ENCODE peak calls at places on chromosomes 13 and 19, in nine cellular contexts. Z is AG04450; Y is mesendoderm; B is cardiac muscle cell; G is mucosa of descending colon; F is tibial artery; C is CD8-positive, alpha-beta T cell; J is fibroblast of mammary gland; U is fibroblast of the aortic adventitia. O is an unnamed sample.

GRCh38 chr13:110860986-110861385 is 53.9 kb downstream of the ANKRD10 start:
- DNase-seq in Z (no peak), U (no peak), F (no peak), B (no peak), C (no peak), G (no peak), J (no peak), Y (no peak), O (no peak)

GRCh38 chr19:45999653-46000121 is 4.4 kb downstream of the CCDC61 start:
- DNase-seq in G (no peak), U (peak; percentile 33), F (no peak), Y (peak; percentile 83), B (no peak), Z (no peak), C (no peak), J (peak; percentile 51), O (no peak)

GRCh38 chr19:18044825-18045304 is 36.9 kb downstream of the ARRDC2 start:
- DNase-seq in F (peak; percentile 90), G (peak; percentile 92), C (peak; percentile 76), U (peak; percentile 51), B (no peak), Z (no peak), J (peak; percentile 62), Y (peak; percentile 44), O (peak; percentile 65)

GRCh38 chr19:287381-287871 is 3.8 kb downstream of the PLPP2 start:
- DNase-seq in J (no peak), Y (no peak), B (no peak), C (no peak), U (no peak), Z (no peak), F (peak; percentile 53), G (no peak), O (no peak)

GRCh38 chr19:44003461-44004134 is 841 bp downstream of the ZNF230 start:
- DNase-seq in G (no peak), B (peak; percentile 10), Z (no peak), Y (no peak), U (peak; percentile 11), J (peak; percentile 14), F (no peak), C (no peak), O (peak; percentile 4)

GRCh38 chr13:74675185-74675584 is 541.0 kb upstream of the KLF12 start:
- DNase-seq in J (peak; percentile 36), B (no peak), F (no peak), C (no peak), G (no peak), Y (no peak), Z (peak; percentile 2), U (peak; percentile 14), O (peak; percentile 15)

GRCh38 chr13:113839536-113840204 is 24.2 kb downstream of the GAS6 start:
- DNase-seq in C (no peak), U (no peak), J (no peak), F (no peak), G (peak; percentile 87), Y (no peak), B (no peak), Z (no peak), O (no peak)

GRCh38 chr19:1131718-1132552 is 28.1 kb downstream of the GPX4 start:
- DNase-seq in U (peak; percentile 89), G (peak; percentile 96), J (peak; percentile 87), C (peak; percentile 82), F (peak; percentile 92), B (peak; percentile 73), Z (peak; percentile 43), Y (peak; percentile 86), O (peak; percentile 90)

GRCh38 chr19:58033741-58034475 is at the start of gene ZSCAN1:
- DNase-seq in Z (no peak), J (peak; percentile 63), G (peak; percentile 72), U (peak; percentile 14), Y (peak; percentile 97), C (peak; percentile 13), F (peak; percentile 75), B (peak; percentile 92), O (peak; percentile 81)

GRCh38 chr19:58035863-58036262 is 2.0 kb downstream of the ZSCAN1 start:
- DNase-seq in F (no peak), Z (no peak), U (no peak), Y (no peak), J (no peak), C (no peak), G (no peak), B (no peak), O (no peak)

GRCh38 chr19:58037927-58038687 is 4.3 kb downstream of the ZSCAN1 start:
- DNase-seq in B (no peak), C (no peak), Z (no peak), Y (peak; percentile 70), U (no peak), F (no peak), J (no peak), G (no peak), O (no peak)

GRCh38 chr19:58038688-58039204 is 4.9 kb downstream of the ZSCAN1 start:
- DNase-seq in J (no peak), C (no peak), Z (no peak), G (no peak), U (no peak), Y (peak; percentile 59), B (peak; percentile 49), F (no peak), O (no peak)

GRCh38 chr19:58034476-58034790 is 608 bp downstream of the ZSCAN1 start:
- DNase-seq in Z (no peak), G (no peak), J (no peak), F (no peak), C (no peak), Y (peak; percentile 37), B (no peak), U (no peak), O (no peak)
- H3K4me3 ChIP-seq in Z (peak overlapping the region; percentile 10), G (no peak overlapping the region), J (no peak overlapping the region), F (no peak overlapping the region), C (no peak overlapping the region), Y (peak overlapping the region; percentile 37), B (peak overlapping the region; percentile 56), U (no peak overlapping the region), O (peak overlapping the region; percentile 32)

DNA sequence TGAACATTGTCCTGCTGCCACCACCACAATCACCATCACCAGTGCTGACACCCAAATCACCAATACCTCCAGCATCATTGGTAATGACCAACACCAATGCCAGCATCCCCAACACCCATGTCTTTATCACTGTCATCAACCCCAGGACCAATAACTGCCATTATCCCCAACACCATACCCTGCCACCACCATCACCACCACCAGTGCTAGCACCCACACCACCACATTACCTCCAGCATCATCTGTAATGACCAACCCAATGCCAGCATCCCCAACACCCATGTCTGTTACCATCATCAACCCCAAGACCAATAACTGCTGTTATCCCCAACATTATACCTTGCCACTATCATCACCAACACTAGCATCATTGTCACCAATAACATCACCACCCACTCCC is 2.6 kb downstream of the LGI4 start:
- DNase-seq in Y (no peak), Z (no peak), U (no peak), C (no peak), G (no peak), F (no peak), B (no peak), J (no peak), O (no peak)
- H3K4me3 ChIP-seq in Y (no peak overlapping the region), Z (no peak overlapping the region), U (no peak overlapping the region), C (no peak overlapping the region), G (no peak overlapping the region), F (no peak overlapping the region), B (no peak overlapping the region), J (no peak overlapping the region), O (no peak overlapping the region)

DNA sequence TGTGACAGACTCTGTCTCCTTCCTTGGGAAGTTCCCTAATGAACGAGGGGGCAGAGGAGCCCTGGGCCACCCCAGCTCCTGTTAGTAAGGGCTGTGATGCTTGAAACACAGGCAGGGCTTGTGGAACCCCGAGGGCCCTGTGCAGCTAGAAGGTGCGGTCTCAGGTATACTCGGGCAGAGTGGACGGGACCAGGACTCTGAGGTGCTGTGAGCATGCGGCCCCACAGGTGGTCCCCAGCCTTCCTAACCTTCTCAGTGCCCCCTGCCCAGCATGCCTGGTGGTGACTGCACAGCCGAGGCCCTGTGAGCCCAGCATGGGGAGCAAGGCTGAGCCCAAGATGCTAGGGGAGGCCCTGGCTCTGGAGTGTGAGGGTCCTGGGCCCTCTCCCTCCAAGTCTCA is 4.0 kb upstream of the SIGLEC8 start:
- DNase-seq in J (no peak), F (no peak), U (no peak), Z (no peak), G (no peak), C (no peak), B (no peak), Y (no peak), O (no peak)
- H3K4me3 ChIP-seq in J (no peak overlapping the region), F (no peak overlapping the region), U (no peak overlapping the region), Z (no peak overlapping the region), G (no peak overlapping the region), C (no peak overlapping the region), B (no peak overlapping the region), Y (no peak overlapping the region), O (no peak overlapping the region)

GRCh38 chr19:55085923-55086715 is 10.4 kb downstream of the EPS8L1 start:
- DNase-seq in J (no peak), Y (peak; percentile 41), C (no peak), U (no peak), Z (no peak), B (no peak), F (no peak), G (peak; percentile 48), O (no peak)
- H3K4me3 ChIP-seq in J (peak overlapping the region; percentile 47), Y (peak overlapping the region; percentile 49), C (no peak overlapping the region), U (peak overlapping the region; percentile 63), Z (peak overlapping the region; percentile 68), B (peak overlapping the region; percentile 36), F (peak overlapping the region; percentile 43), G (no peak overlapping the region), O (no peak overlapping the region)

GRCh38 chr19:8357007-8357521 is 6.9 kb upstream of the ANGPTL4 start:
- DNase-seq in C (no peak), Y (no peak), Z (no peak), F (no peak), U (peak; percentile 39), G (no peak), J (no peak), B (no peak), O (no peak)

GRCh38 chr19:8355631-8356402 is 8.1 kb upstream of the ANGPTL4 start:
- DNase-seq in J (peak; percentile 100), Z (no peak), Y (no peak), U (peak; percentile 91), B (no peak), F (peak; percentile 83), G (peak; percentile 35), C (no peak), O (peak; percentile 97)

DNA sequence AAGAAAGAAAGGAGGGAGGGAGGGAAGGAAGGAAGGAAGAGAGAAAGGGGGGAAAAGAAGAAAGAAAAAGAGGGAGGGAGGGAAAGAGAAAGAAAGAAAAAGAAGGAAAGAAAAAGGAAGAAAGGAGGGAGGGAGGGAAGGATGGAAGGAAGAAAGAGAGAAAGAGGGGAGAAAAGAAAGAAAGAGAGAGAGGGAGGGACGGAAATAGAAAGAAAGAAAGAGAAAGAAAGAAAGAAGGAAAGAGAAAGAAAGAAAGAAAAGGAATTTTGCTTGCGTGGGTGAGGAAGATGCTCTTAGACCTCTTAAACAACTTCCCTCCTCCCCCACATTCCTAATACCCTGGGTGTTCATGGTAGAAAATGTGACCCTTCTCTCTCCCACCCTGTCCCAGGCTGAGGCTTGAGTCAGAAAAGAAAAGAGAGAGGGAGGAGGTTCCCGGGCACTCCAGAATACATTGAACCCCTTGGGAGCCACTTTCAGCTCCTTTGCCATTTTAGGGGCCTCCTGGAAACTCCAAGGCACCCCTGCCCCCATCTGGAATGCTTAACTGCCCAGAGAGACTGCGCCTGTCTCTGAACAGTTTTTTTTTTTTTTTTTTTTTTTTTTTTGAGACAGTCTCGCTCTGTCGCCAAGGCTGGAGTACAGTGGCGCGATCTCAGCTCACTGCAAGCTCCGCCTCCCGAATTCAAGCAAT is 9.2 kb upstream of the KANK3 start:
- DNase-seq in U (peak; percentile 22), J (no peak), C (no peak), F (no peak), B (no peak), G (peak; percentile 10), Y (peak; percentile 45), Z (no peak), O (no peak)
- H3K4me3 ChIP-seq in U (peak overlapping the region; percentile 17), J (no peak overlapping the region), C (no peak overlapping the region), F (peak overlapping the region; percentile 20), B (no peak overlapping the region), G (no peak overlapping the region), Y (no peak overlapping the region), Z (no peak overlapping the region), O (no peak overlapping the region)